ENCODE peak calls at places on chromosomes 11 and 22, in four cellular contexts. Z is Karpas-422; N is CD8-positive, alpha-beta memory T cell; T is HCT116. C is an unnamed sample.

GRCh38 chr11:70082829-70083228 is 4.7 kb downstream of the ANO1 start:
- DNase-seq in N (no peak), T (no peak), Z (no peak), C (no peak)

GRCh38 chr11:2715716-2716350 is 16.0 kb upstream of the KCNQ1OT1 start:
- DNase-seq in T (no peak), Z (no peak), N (no peak), C (no peak)

GRCh38 chr11:1111545-1112212 is 37.0 kb downstream of the MUC2 start:
- DNase-seq in Z (no peak), N (peak; percentile 33), T (no peak), C (no peak)

GRCh38 chr22:42960146-42960509 is 54.8 kb downstream of the PACSIN2 start:
- DNase-seq in N (no peak), T (no peak), Z (no peak), C (no peak)

GRCh38 chr11:995752-996420 is 40.6 kb downstream of the MUC6 start:
- DNase-seq in N (no peak), Z (peak; percentile 53), T (no peak), C (no peak)

GRCh38 chr22:33743756-33744155 is 176.5 kb downstream of the LARGE1 start:
- DNase-seq in Z (no peak), T (no peak), N (no peak), C (no peak)

GRCh38 chr11:66854729-66855211 is 2.1 kb upstream of the LRFN4 start:
- DNase-seq in Z (no peak), T (no peak), N (peak; percentile 19), C (no peak)

GRCh38 chr11:75949023-75949672 is 134.1 kb downstream of the UVRAG start:
- DNase-seq in Z (no peak), N (no peak), T (no peak), C (no peak)

GRCh38 chr11:95296621-95297025 is 65.6 kb upstream of the SESN3 start:
- DNase-seq in Z (peak; percentile 93), N (no peak), T (no peak), C (no peak)

GRCh38 chr11:71106671-71107070 is 145.7 kb downstream of the SHANK2 start:
- DNase-seq in Z (no peak), N (no peak), T (no peak), C (no peak)

GRCh38 chr11:44047931-44048431 is at the start of gene ACCSL:
- DNase-seq in Z (no peak), N (no peak), T (no peak), C (no peak)

GRCh38 chr11:65426839-65427690 is 4.5 kb downstream of the NEAT1 start:
- DNase-seq in T (peak; percentile 61), N (no peak), Z (peak; percentile 78), C (peak; percentile 75)

GRCh38 chr11:73324665-73325035 is 16.6 kb downstream of the ARHGEF17 start:
- DNase-seq in Z (no peak), N (no peak), T (no peak), C (no peak)
- H3K4me1 ChIP-seq in Z (peaks cover 24% of the 10 kb centered on the region), N (no peaks in the 10 kb centered on the region), T (peaks cover 55% of the 10 kb centered on the region), C (peaks cover 64% of the 10 kb centered on the region)

GRCh38 chr11:86180860-86181259 is 63.7 kb upstream of the EED start:
- DNase-seq in Z (no peak), T (no peak), N (no peak), C (no peak)
- H3K4me1 ChIP-seq in Z (peaks cover 36% of the 10 kb centered on the region), T (peaks cover 15% of the 10 kb centered on the region), N (no peaks in the 10 kb centered on the region), C (no peaks in the 10 kb centered on the region)

DNA sequence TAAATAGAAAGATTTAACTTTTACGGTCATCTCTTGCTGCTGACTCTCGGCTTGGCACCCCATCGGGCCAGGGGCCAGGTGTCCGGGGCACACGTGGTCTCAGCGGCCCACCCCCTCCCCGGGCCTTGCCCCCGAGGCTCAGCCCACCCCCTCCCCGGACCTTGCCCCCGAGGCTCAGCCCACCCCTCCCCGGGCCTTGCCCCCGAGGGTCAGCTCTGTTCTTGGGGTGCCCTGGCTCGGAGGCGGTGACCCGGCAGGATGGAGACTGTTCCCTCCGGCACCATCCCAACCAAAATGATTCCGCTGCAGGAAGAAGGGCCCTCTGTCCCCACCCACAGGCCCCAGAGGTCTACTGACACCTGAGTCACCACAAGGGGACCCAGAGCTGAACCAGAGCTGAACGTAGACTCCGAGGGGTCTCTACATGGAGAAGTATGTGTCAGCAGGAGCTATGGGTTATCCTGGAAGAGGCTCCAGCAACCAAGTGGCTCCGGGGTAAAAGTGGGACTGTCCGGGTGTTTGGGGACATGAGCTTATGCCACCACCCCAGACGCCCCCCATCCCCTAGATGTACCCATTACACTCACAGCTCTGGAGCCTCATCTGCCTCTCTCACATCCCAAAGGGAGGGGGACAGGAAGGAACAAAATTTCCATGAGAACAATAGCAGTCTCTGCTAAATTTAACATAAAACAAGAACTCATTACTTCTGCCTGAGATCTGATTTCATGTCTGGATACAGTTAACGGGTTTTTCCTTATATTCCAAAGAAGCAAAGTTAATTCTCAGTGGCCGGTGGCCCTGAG is 38.4 kb downstream of the MACROD1 start:
- DNase-seq in T (no peak), N (no peak), Z (no peak), C (no peak)
- H3K4me1 ChIP-seq in T (no peaks in the 10 kb centered on the region), N (no peaks in the 10 kb centered on the region), Z (peaks cover 3% of the 10 kb centered on the region), C (peaks cover 16% of the 10 kb centered on the region)

DNA sequence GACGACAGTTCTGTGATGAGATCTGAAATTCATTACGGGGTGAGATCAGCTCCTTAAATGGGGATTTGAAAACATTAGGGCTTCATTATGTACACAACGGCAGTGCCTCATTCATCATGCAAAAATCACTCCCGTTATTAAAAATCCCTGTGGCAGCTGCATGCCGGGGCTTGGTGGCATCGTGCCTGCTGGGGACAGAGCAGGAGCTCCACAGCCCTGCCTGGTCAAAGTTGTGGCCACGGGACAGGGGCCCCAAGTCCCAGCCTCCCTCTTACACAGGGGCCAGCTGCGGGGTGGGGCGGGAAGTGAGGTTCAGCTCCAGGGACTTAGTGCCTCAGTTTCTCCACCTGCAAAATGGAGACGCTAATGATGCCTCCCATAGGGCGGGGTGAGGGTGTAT is 20.2 kb downstream of the OTUB1 start:
- DNase-seq in T (no peak), N (no peak), Z (no peak), C (no peak)
- H3K4me1 ChIP-seq in T (peaks cover 37% of the 10 kb centered on the region), N (no peaks in the 10 kb centered on the region), Z (no peaks in the 10 kb centered on the region), C (peaks cover 30% of the 10 kb centered on the region)

GRCh38 chr22:49203091-49203862 is 624.4 kb downstream of the BRD1 start:
- DNase-seq in Z (no peak), N (no peak), T (no peak), C (peak; percentile 4)
- H3K4me1 ChIP-seq in Z (no peaks in the 10 kb centered on the region), N (no peaks in the 10 kb centered on the region), T (no peaks in the 10 kb centered on the region), C (no peaks in the 10 kb centered on the region)

DNA sequence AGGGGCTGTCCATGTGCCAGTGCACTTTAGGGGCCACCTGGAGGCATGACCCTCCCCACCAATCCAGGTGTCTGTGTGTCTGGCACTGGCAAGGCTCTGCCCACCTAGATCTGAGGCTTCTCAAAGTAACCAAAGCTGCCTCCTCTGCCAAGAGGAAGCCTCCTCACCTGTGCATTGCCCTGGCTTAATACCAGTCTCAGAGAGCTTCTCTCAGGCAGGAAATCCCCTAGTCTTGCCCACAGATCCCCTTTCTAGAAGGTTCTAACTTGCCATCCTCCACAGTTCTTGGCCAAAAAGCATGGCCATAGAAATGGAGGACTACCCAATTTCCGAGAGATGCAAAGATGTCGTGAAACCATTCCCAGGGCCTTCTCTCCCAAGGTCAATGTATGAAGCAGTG is 68.7 kb downstream of the PRDM11 start:
- DNase-seq in Z (no peak), T (no peak), N (no peak), C (no peak)
- H3K4me1 ChIP-seq in Z (peaks cover 5% of the 10 kb centered on the region), T (no peaks in the 10 kb centered on the region), N (no peaks in the 10 kb centered on the region), C (peaks cover 11% of the 10 kb centered on the region)